ENCODE peak calls at places on chromosomes 1 and 21, in five cellular contexts. F is SK-N-SH, T is IMR-90, S is HepG2, P is K562. K is an unnamed sample.

GRCh38 chr1:147478556-147478955 is 62.7 kb upstream of the BCL9 start:
- DNase-seq in F (no peak), T (no peak), S (no peak), P (no peak), K (no peak)

GRCh38 chr1:154479764-154480421 is 22.1 kb upstream of the TDRD10 start:
- DNase-seq in F (peak; percentile 84), T (peak; percentile 85), S (peak; percentile 74), P (peak; percentile 87), K (peak; percentile 45)

GRCh38 chr1:6005276-6005917 is 13.2 kb upstream of the NPHP4 start:
- DNase-seq in F (no peak), T (no peak), S (no peak), P (no peak), K (no peak)

GRCh38 chr1:33169290-33170055 is 12.4 kb downstream of the TRIM62 start:
- DNase-seq in F (no peak), T (peak; percentile 35), S (no peak), P (no peak), K (no peak)

GRCh38 chr1:231603598-231604275 is 22.9 kb upstream of the DISC1 start:
- DNase-seq in F (peak; percentile 56), T (peak; percentile 54), S (peak; percentile 69), P (peak; percentile 80), K (no peak)

GRCh38 chr21:44793269-44794030 is 8.2 kb downstream of the UBE2G2 start:
- DNase-seq in F (peak; percentile 86), T (peak; percentile 58), S (peak; percentile 57), P (peak; percentile 84), K (no peak)

GRCh38 chr21:44702973-44703730 is 6.2 kb downstream of the KRTAP10-12 start:
- DNase-seq in F (peak; percentile 18), T (peak; percentile 6), S (peak; percentile 55), P (no peak), K (no peak)

GRCh38 chr1:16677552-16678423 is 11.0 kb upstream of the RNU1-3 start:
- DNase-seq in F (peak; percentile 48), T (peak; percentile 85), S (peak; percentile 88), P (peak; percentile 92), K (peak; percentile 24)

DNA sequence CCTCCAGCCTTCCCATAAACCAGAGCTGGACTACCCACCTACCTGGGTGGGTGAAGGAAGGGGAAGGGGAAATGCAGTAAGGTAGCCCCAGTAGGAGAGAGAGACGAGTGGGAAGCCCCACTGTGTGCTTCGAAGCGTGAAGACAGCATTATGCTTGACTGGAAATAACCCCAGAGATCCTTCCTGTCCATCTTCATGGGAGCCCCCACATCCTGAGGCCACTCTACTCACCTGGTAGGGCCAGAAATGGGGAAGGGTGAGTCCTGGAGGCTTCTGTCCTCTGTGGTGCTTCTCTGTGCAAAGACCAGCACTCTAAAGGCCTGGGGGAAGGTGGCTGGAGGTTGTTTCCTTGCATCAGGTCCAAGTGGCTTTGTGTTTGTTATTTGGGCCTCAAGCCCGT is 10.0 kb upstream of the RASSF5 start:
- DNase-seq in F (no peak), T (no peak), S (no peak), P (no peak), K (no peak)
- TF ChIP-seq MXI1 in F (no peak), T (no peak), S (no peak), P (no peak), K (no peak)

GRCh38 chr1:31376374-31377134 is 3.7 kb upstream of the FABP3 start:
- DNase-seq in F (peak; percentile 90), T (peak; percentile 98), S (peak; percentile 32), P (peak; percentile 29), K (no peak)

GRCh38 chr1:31382379-31382989 is 9.6 kb upstream of the FABP3 start:
- DNase-seq in F (peak; percentile 67), T (no peak), S (no peak), P (no peak), K (no peak)

GRCh38 chr1:31381394-31382287 is 8.8 kb upstream of the FABP3 start:
- DNase-seq in F (no peak), T (no peak), S (no peak), P (no peak), K (no peak)

GRCh38 chr1:31377361-31377863 is 4.5 kb upstream of the FABP3 start:
- DNase-seq in F (no peak), T (no peak), S (no peak), P (no peak), K (no peak)

DNA sequence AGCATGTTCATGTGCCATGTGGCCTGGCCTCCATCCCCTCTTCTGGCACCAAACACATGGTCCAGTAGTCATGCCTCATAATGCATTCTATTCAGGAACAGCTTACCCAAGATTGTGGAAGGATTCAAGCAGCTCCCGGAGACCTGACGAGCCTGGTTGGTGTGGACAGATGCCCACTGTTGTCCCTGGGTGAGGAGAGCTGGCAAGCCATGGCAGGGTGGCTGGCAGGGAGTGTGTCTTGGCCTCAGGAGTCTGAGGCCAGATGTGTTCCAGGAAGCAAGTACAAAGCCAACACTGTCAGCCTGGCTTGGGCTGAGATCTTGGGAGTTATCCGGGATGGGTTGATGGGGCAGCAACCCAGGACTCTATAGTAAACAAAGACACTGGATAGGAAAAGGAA is 7.3 kb upstream of the FABP3 start:
- DNase-seq in F (no peak), T (no peak), S (no peak), P (no peak), K (no peak)
- TF ChIP-seq MXI1 in F (no peak), T (no peak), S (no peak), P (no peak), K (no peak)

GRCh38 chr1:181893937-181894336 is 167.6 kb downstream of the ZNF648 start:
- DNase-seq in F (no peak), T (no peak), S (no peak), P (peak; percentile 71), K (no peak)
- TF ChIP-seq MXI1 in F (no peak), T (no peak), S (no peak), P (no peak), K (no peak)

GRCh38 chr1:205458777-205459566 is 3.1 kb upstream of the BLACAT1 start:
- DNase-seq in F (no peak), T (peak; percentile 58), S (peak; percentile 34), P (peak; percentile 58), K (no peak)

GRCh38 chr1:205456868-205457724 is 1.3 kb upstream of the BLACAT1 start:
- DNase-seq in F (peak; percentile 81), T (no peak), S (no peak), P (no peak), K (no peak)

GRCh38 chr1:205454903-205455335 is 926 bp downstream of the BLACAT1 start:
- DNase-seq in F (no peak), T (no peak), S (no peak), P (no peak), K (no peak)

GRCh38 chr1:205455581-205456382 is at the start of gene BLACAT1:
- DNase-seq in F (no peak), T (no peak), S (no peak), P (no peak), K (no peak)

DNA sequence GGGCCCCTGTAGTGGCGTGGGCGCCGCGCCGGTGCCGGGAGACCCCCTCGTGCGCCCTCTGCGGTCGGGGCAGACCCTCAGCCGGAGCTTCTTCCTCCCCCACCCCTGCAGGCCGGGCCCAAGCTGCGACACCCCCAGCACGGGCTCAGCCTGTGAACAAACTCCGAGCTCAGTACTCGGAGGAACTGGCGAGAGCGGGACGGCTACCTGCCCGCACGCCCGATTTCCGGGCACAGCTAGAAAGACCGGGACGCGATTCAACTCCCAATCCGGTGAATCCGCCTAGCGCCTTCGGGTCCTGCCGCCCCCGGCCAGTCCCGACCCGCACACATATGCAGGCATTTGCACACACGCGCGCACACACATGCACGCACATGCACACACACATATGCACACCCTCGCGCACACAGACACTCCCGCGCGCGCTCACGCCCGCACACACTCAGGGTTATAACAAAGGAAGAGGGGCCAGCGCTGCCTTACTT is 580 bp upstream of the BLACAT1 start:
- DNase-seq in F (peak; percentile 59), T (no peak), S (no peak), P (no peak), K (no peak)
- TF ChIP-seq MXI1 in F (no peak), T (no peak), S (no peak), P (no peak), K (no peak)

DNA sequence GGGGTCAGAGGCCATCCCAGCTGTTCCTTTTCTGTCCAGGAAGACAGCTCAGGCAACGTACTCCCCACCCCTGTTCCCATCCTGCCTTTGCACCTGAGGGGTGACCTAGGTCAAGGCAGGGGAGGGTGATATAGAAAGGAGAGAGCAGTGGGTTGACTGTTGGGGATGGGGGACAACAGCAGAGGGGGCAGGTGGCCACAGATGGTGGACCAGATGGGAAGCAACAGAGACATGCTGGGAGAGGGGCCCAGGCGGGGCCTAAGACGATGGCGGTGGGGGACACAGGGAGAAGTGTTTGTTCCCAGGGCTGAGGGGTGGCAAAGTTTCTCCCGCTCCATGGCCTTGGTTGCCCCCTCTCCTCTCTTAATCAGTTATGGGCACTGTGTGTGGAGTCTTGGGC is 6.3 kb downstream of the CELSR2 start:
- DNase-seq in F (no peak), T (no peak), S (no peak), P (no peak), K (no peak)
- TF ChIP-seq MXI1 in F (no peak), T (no peak), S (no peak), P (no peak), K (no peak)

K was measured in GM12878.